ENCODE peak calls at places on chromosome 3, in ten cellular contexts. One of them, this sample, is unnamed.

GRCh38 chr3:153373571-153373970 is 211.5 kb downstream of the RAP2B start:
- DNase-seq in stimulated activated CD4-positive, alpha-beta T cell treated with anti-CD3 and anti-CD28 coated beads, Interleukin-2, amount 100 ng/mL, for 24 hours: no peak
- DNase-seq in Right ventricle myocardium superior: no peak
- DNase-seq in endodermal cell: no peak
- DNase-seq in sigmoid colon: no peak
- DNase-seq in transverse colon: no peak
- DNase-seq in lung: no peak
- DNase-seq in C1 segment of cervical spinal cord: peak
- DNase-seq in right cardiac atrium: no peak
- DNase-seq in body of pancreas: no peak
- DNase-seq in this sample: no peak

GRCh38 chr3:127671523-127672428 is 976 bp upstream of the ABTB1 start:
- DNase-seq in stimulated activated CD4-positive, alpha-beta T cell treated with anti-CD3 and anti-CD28 coated beads, Interleukin-2, amount 100 ng/mL, for 24 hours: peak
- DNase-seq in Right ventricle myocardium superior: peak
- DNase-seq in endodermal cell: peak
- DNase-seq in sigmoid colon: peak
- DNase-seq in transverse colon: no peak
- DNase-seq in lung: no peak
- DNase-seq in C1 segment of cervical spinal cord: no peak
- DNase-seq in right cardiac atrium: no peak
- DNase-seq in body of pancreas: peak
- DNase-seq in this sample: peak

GRCh38 chr3:54986294-54986693 is 58.4 kb upstream of the LRTM1 start:
- DNase-seq in stimulated activated CD4-positive, alpha-beta T cell treated with anti-CD3 and anti-CD28 coated beads, Interleukin-2, amount 100 ng/mL, for 24 hours: no peak
- DNase-seq in Right ventricle myocardium superior: no peak
- DNase-seq in endodermal cell: no peak
- DNase-seq in sigmoid colon: no peak
- DNase-seq in transverse colon: no peak
- DNase-seq in lung: no peak
- DNase-seq in C1 segment of cervical spinal cord: no peak
- DNase-seq in right cardiac atrium: no peak
- DNase-seq in body of pancreas: no peak
- DNase-seq in this sample: no peak

GRCh38 chr3:169661567-169662214 is 1.8 kb downstream of the MECOM start:
- DNase-seq in stimulated activated CD4-positive, alpha-beta T cell treated with anti-CD3 and anti-CD28 coated beads, Interleukin-2, amount 100 ng/mL, for 24 hours: no peak
- DNase-seq in Right ventricle myocardium superior: peak
- DNase-seq in endodermal cell: peak
- DNase-seq in sigmoid colon: no peak
- DNase-seq in transverse colon: peak
- DNase-seq in lung: no peak
- DNase-seq in C1 segment of cervical spinal cord: no peak
- DNase-seq in right cardiac atrium: peak
- DNase-seq in body of pancreas: peak
- DNase-seq in this sample: no peak

GRCh38 chr3:109373933-109374332 is 36.6 kb upstream of the DPPA4 start:
- DNase-seq in stimulated activated CD4-positive, alpha-beta T cell treated with anti-CD3 and anti-CD28 coated beads, Interleukin-2, amount 100 ng/mL, for 24 hours: no peak
- DNase-seq in Right ventricle myocardium superior: no peak
- DNase-seq in endodermal cell: no peak
- DNase-seq in sigmoid colon: no peak
- DNase-seq in transverse colon: no peak
- DNase-seq in lung: no peak
- DNase-seq in C1 segment of cervical spinal cord: no peak
- DNase-seq in right cardiac atrium: no peak
- DNase-seq in body of pancreas: no peak
- DNase-seq in this sample: no peak

GRCh38 chr3:66527253-66527652 is 26.4 kb upstream of the LRIG1 start:
- DNase-seq in stimulated activated CD4-positive, alpha-beta T cell treated with anti-CD3 and anti-CD28 coated beads, Interleukin-2, amount 100 ng/mL, for 24 hours: no peak
- DNase-seq in Right ventricle myocardium superior: no peak
- DNase-seq in endodermal cell: no peak
- DNase-seq in sigmoid colon: no peak
- DNase-seq in transverse colon: no peak
- DNase-seq in lung: no peak
- DNase-seq in C1 segment of cervical spinal cord: no peak
- DNase-seq in right cardiac atrium: no peak
- DNase-seq in body of pancreas: no peak
- DNase-seq in this sample: no peak

GRCh38 chr3:26281284-26281977 is 341.1 kb upstream of the LRRC3B start:
- DNase-seq in stimulated activated CD4-positive, alpha-beta T cell treated with anti-CD3 and anti-CD28 coated beads, Interleukin-2, amount 100 ng/mL, for 24 hours: no peak
- DNase-seq in Right ventricle myocardium superior: no peak
- DNase-seq in endodermal cell: no peak
- DNase-seq in sigmoid colon: no peak
- DNase-seq in transverse colon: no peak
- DNase-seq in lung: no peak
- DNase-seq in C1 segment of cervical spinal cord: no peak
- DNase-seq in right cardiac atrium: no peak
- DNase-seq in body of pancreas: peak
- DNase-seq in this sample: peak

GRCh38 chr3:61600195-61600594 is 38.8 kb downstream of the PTPRG start:
- DNase-seq in stimulated activated CD4-positive, alpha-beta T cell treated with anti-CD3 and anti-CD28 coated beads, Interleukin-2, amount 100 ng/mL, for 24 hours: no peak
- DNase-seq in Right ventricle myocardium superior: no peak
- DNase-seq in endodermal cell: no peak
- DNase-seq in sigmoid colon: no peak
- DNase-seq in transverse colon: no peak
- DNase-seq in lung: no peak
- DNase-seq in C1 segment of cervical spinal cord: no peak
- DNase-seq in right cardiac atrium: no peak
- DNase-seq in body of pancreas: no peak
- DNase-seq in this sample: no peak

GRCh38 chr3:129399895-129400357 is 28.5 kb downstream of the EFCAB12 start:
- DNase-seq in stimulated activated CD4-positive, alpha-beta T cell treated with anti-CD3 and anti-CD28 coated beads, Interleukin-2, amount 100 ng/mL, for 24 hours: no peak
- DNase-seq in Right ventricle myocardium superior: no peak
- DNase-seq in endodermal cell: no peak
- DNase-seq in sigmoid colon: no peak
- DNase-seq in transverse colon: no peak
- DNase-seq in lung: no peak
- DNase-seq in C1 segment of cervical spinal cord: no peak
- DNase-seq in right cardiac atrium: no peak
- DNase-seq in body of pancreas: no peak
- DNase-seq in this sample: no peak

GRCh38 chr3:159782724-159783421 is 205.8 kb upstream of the IL12A start:
- DNase-seq in stimulated activated CD4-positive, alpha-beta T cell treated with anti-CD3 and anti-CD28 coated beads, Interleukin-2, amount 100 ng/mL, for 24 hours: no peak
- DNase-seq in Right ventricle myocardium superior: no peak
- DNase-seq in endodermal cell: no peak
- DNase-seq in sigmoid colon: no peak
- DNase-seq in transverse colon: peak
- DNase-seq in lung: no peak
- DNase-seq in C1 segment of cervical spinal cord: no peak
- DNase-seq in right cardiac atrium: no peak
- DNase-seq in body of pancreas: no peak
- DNase-seq in this sample: no peak

GRCh38 chr3:162718697-162719096 is 1222.1 kb downstream of the OTOL1 start:
- DNase-seq in stimulated activated CD4-positive, alpha-beta T cell treated with anti-CD3 and anti-CD28 coated beads, Interleukin-2, amount 100 ng/mL, for 24 hours: no peak
- DNase-seq in Right ventricle myocardium superior: no peak
- DNase-seq in endodermal cell: no peak
- DNase-seq in sigmoid colon: no peak
- DNase-seq in transverse colon: no peak
- DNase-seq in lung: no peak
- DNase-seq in C1 segment of cervical spinal cord: no peak
- DNase-seq in right cardiac atrium: no peak
- DNase-seq in body of pancreas: no peak
- DNase-seq in this sample: no peak

GRCh38 chr3:71560665-71561064 is 22.9 kb downstream of the FOXP1 start:
- DNase-seq in stimulated activated CD4-positive, alpha-beta T cell treated with anti-CD3 and anti-CD28 coated beads, Interleukin-2, amount 100 ng/mL, for 24 hours: no peak
- DNase-seq in Right ventricle myocardium superior: no peak
- DNase-seq in endodermal cell: no peak
- DNase-seq in sigmoid colon: no peak
- DNase-seq in transverse colon: no peak
- DNase-seq in lung: no peak
- DNase-seq in C1 segment of cervical spinal cord: no peak
- DNase-seq in right cardiac atrium: no peak
- DNase-seq in body of pancreas: no peak
- DNase-seq in this sample: no peak

GRCh38 chr3:109171479-109171878 is 35.0 kb downstream of the C3orf85 start:
- DNase-seq in stimulated activated CD4-positive, alpha-beta T cell treated with anti-CD3 and anti-CD28 coated beads, Interleukin-2, amount 100 ng/mL, for 24 hours: no peak
- DNase-seq in Right ventricle myocardium superior: no peak
- DNase-seq in endodermal cell: peak
- DNase-seq in sigmoid colon: no peak
- DNase-seq in transverse colon: no peak
- DNase-seq in lung: no peak
- DNase-seq in C1 segment of cervical spinal cord: no peak
- DNase-seq in right cardiac atrium: no peak
- DNase-seq in body of pancreas: no peak
- DNase-seq in this sample: no peak

GRCh38 chr3:129888739-129889138 is 4.8 kb downstream of the TMCC1 start:
- DNase-seq in stimulated activated CD4-positive, alpha-beta T cell treated with anti-CD3 and anti-CD28 coated beads, Interleukin-2, amount 100 ng/mL, for 24 hours: no peak
- DNase-seq in Right ventricle myocardium superior: no peak
- DNase-seq in endodermal cell: no peak
- DNase-seq in sigmoid colon: no peak
- DNase-seq in transverse colon: no peak
- DNase-seq in lung: no peak
- DNase-seq in C1 segment of cervical spinal cord: no peak
- DNase-seq in right cardiac atrium: no peak
- DNase-seq in body of pancreas: no peak
- DNase-seq in this sample: no peak

GRCh38 chr3:52851348-52851747 is 16.5 kb upstream of the MUSTN1 start:
- DNase-seq in stimulated activated CD4-positive, alpha-beta T cell treated with anti-CD3 and anti-CD28 coated beads, Interleukin-2, amount 100 ng/mL, for 24 hours: peak
- DNase-seq in Right ventricle myocardium superior: no peak
- DNase-seq in endodermal cell: peak
- DNase-seq in sigmoid colon: no peak
- DNase-seq in transverse colon: no peak
- DNase-seq in lung: no peak
- DNase-seq in C1 segment of cervical spinal cord: no peak
- DNase-seq in right cardiac atrium: no peak
- DNase-seq in body of pancreas: peak
- DNase-seq in this sample: no peak

GRCh38 chr3:13044496-13045244 is 28.6 kb downstream of the IQSEC1 start:
- DNase-seq in stimulated activated CD4-positive, alpha-beta T cell treated with anti-CD3 and anti-CD28 coated beads, Interleukin-2, amount 100 ng/mL, for 24 hours: no peak
- DNase-seq in Right ventricle myocardium superior: no peak
- DNase-seq in endodermal cell: no peak
- DNase-seq in sigmoid colon: no peak
- DNase-seq in transverse colon: no peak
- DNase-seq in lung: no peak
- DNase-seq in C1 segment of cervical spinal cord: peak
- DNase-seq in right cardiac atrium: no peak
- DNase-seq in body of pancreas: no peak
- DNase-seq in this sample: no peak

GRCh38 chr3:192005989-192006388 is 545.0 kb downstream of the PYDC2 start:
- DNase-seq in stimulated activated CD4-positive, alpha-beta T cell treated with anti-CD3 and anti-CD28 coated beads, Interleukin-2, amount 100 ng/mL, for 24 hours: no peak
- DNase-seq in Right ventricle myocardium superior: no peak
- DNase-seq in endodermal cell: no peak
- DNase-seq in sigmoid colon: no peak
- DNase-seq in transverse colon: no peak
- DNase-seq in lung: no peak
- DNase-seq in C1 segment of cervical spinal cord: no peak
- DNase-seq in right cardiac atrium: no peak
- DNase-seq in body of pancreas: no peak
- DNase-seq in this sample: no peak

GRCh38 chr3:186461141-186461540 is 83.0 kb downstream of the CRYGS start:
- DNase-seq in stimulated activated CD4-positive, alpha-beta T cell treated with anti-CD3 and anti-CD28 coated beads, Interleukin-2, amount 100 ng/mL, for 24 hours: no peak
- DNase-seq in Right ventricle myocardium superior: no peak
- DNase-seq in endodermal cell: no peak
- DNase-seq in sigmoid colon: no peak
- DNase-seq in transverse colon: no peak
- DNase-seq in lung: no peak
- DNase-seq in C1 segment of cervical spinal cord: no peak
- DNase-seq in right cardiac atrium: no peak
- DNase-seq in body of pancreas: no peak
- DNase-seq in this sample: no peak

GRCh38 chr3:130933801-130934345 is 40.0 kb downstream of the ATP2C1 start:
- DNase-seq in stimulated activated CD4-positive, alpha-beta T cell treated with anti-CD3 and anti-CD28 coated beads, Interleukin-2, amount 100 ng/mL, for 24 hours: no peak
- DNase-seq in Right ventricle myocardium superior: no peak
- DNase-seq in endodermal cell: no peak
- DNase-seq in sigmoid colon: no peak
- DNase-seq in transverse colon: no peak
- DNase-seq in lung: no peak
- DNase-seq in C1 segment of cervical spinal cord: no peak
- DNase-seq in right cardiac atrium: no peak
- DNase-seq in body of pancreas: no peak
- DNase-seq in this sample: no peak

GRCh38 chr3:64264491-64265109 is 39.3 kb upstream of the PRICKLE2 start:
- DNase-seq in stimulated activated CD4-positive, alpha-beta T cell treated with anti-CD3 and anti-CD28 coated beads, Interleukin-2, amount 100 ng/mL, for 24 hours: no peak
- DNase-seq in Right ventricle myocardium superior: no peak
- DNase-seq in endodermal cell: no peak
- DNase-seq in sigmoid colon: no peak
- DNase-seq in transverse colon: no peak
- DNase-seq in lung: no peak
- DNase-seq in C1 segment of cervical spinal cord: no peak
- DNase-seq in right cardiac atrium: no peak
- DNase-seq in body of pancreas: no peak
- DNase-seq in this sample: no peak

GRCh38 chr3:63967675-63968611 is 55.4 kb downstream of the PSMD6 start:
- DNase-seq in stimulated activated CD4-positive, alpha-beta T cell treated with anti-CD3 and anti-CD28 coated beads, Interleukin-2, amount 100 ng/mL, for 24 hours: no peak
- DNase-seq in Right ventricle myocardium superior: peak
- DNase-seq in endodermal cell: no peak
- DNase-seq in sigmoid colon: peak
- DNase-seq in transverse colon: peak
- DNase-seq in lung: no peak
- DNase-seq in C1 segment of cervical spinal cord: no peak
- DNase-seq in right cardiac atrium: peak
- DNase-seq in body of pancreas: peak
- DNase-seq in this sample: no peak

GRCh38 chr3:46110701-46111493 is 83.6 kb upstream of the XCR1 start:
- DNase-seq in stimulated activated CD4-positive, alpha-beta T cell treated with anti-CD3 and anti-CD28 coated beads, Interleukin-2, amount 100 ng/mL, for 24 hours: no peak
- DNase-seq in Right ventricle myocardium superior: no peak
- DNase-seq in endodermal cell: no peak
- DNase-seq in sigmoid colon: no peak
- DNase-seq in transverse colon: peak
- DNase-seq in lung: peak
- DNase-seq in C1 segment of cervical spinal cord: no peak
- DNase-seq in right cardiac atrium: peak
- DNase-seq in body of pancreas: peak
- DNase-seq in this sample: no peak

GRCh38 chr3:39917060-39917773 is 107.8 kb downstream of the MYRIP start:
- DNase-seq in stimulated activated CD4-positive, alpha-beta T cell treated with anti-CD3 and anti-CD28 coated beads, Interleukin-2, amount 100 ng/mL, for 24 hours: no peak
- DNase-seq in Right ventricle myocardium superior: no peak
- DNase-seq in endodermal cell: no peak
- DNase-seq in sigmoid colon: no peak
- DNase-seq in transverse colon: no peak
- DNase-seq in lung: no peak
- DNase-seq in C1 segment of cervical spinal cord: no peak
- DNase-seq in right cardiac atrium: no peak
- DNase-seq in body of pancreas: no peak
- DNase-seq in this sample: no peak

GRCh38 chr3:133474251-133474801 is 74.5 kb downstream of the BFSP2 start:
- DNase-seq in stimulated activated CD4-positive, alpha-beta T cell treated with anti-CD3 and anti-CD28 coated beads, Interleukin-2, amount 100 ng/mL, for 24 hours: no peak
- DNase-seq in Right ventricle myocardium superior: peak
- DNase-seq in endodermal cell: no peak
- DNase-seq in sigmoid colon: peak
- DNase-seq in transverse colon: no peak
- DNase-seq in lung: no peak
- DNase-seq in C1 segment of cervical spinal cord: peak
- DNase-seq in right cardiac atrium: peak
- DNase-seq in body of pancreas: no peak
- DNase-seq in this sample: peak

This sample was measured in ureter.